ENCODE peak calls at places on chromosomes 3 and 15, in eight cellular contexts. N, X, B, W, O, L, I and Y are unnamed samples.

GRCh38 chr3:126351771-126352475 is 5.3 kb downstream of the KLF15 start:
- DNase-seq in L (no peak), B (peak), W (no peak), I (no peak), X (no peak), O (peak), N (no peak), Y (peak)

GRCh38 chr15:98734472-98735284 is 86.3 kb downstream of the IGF1R start:
- DNase-seq in O (no peak), B (no peak), N (no peak), X (no peak), I (no peak), W (no peak), L (no peak), Y (no peak)

GRCh38 chr3:146747051-146747450 is 141.9 kb upstream of the PLSCR5 start:
- DNase-seq in N (no peak), L (no peak), O (no peak), B (no peak), X (no peak), I (no peak), W (no peak), Y (no peak)

GRCh38 chr15:56715220-56715619 is 18.1 kb downstream of the ZNF280D start:
- DNase-seq in W (no peak), B (no peak), I (no peak), X (no peak), O (no peak), N (no peak), L (no peak), Y (no peak)

GRCh38 chr15:72722071-72722696 is 36.2 kb downstream of the BBS4 start:
- DNase-seq in O (peak), L (peak), X (peak), B (peak), W (peak), N (no peak), I (peak), Y (peak)

GRCh38 chr15:76963596-76963995 is 31.3 kb upstream of the PSTPIP1 start:
- DNase-seq in N (no peak), W (no peak), O (no peak), I (no peak), X (no peak), L (no peak), B (no peak), Y (no peak)

GRCh38 chr3:49265987-49266386 is 11.0 kb downstream of the C3orf62 start:
- DNase-seq in I (no peak), B (no peak), L (no peak), X (no peak), O (no peak), N (no peak), W (no peak), Y (no peak)

GRCh38 chr3:143329567-143330164 is 210.1 kb downstream of the CHST2 start:
- DNase-seq in L (no peak), N (no peak), I (no peak), B (no peak), W (no peak), X (no peak), O (no peak), Y (peak)

GRCh38 chr15:101121511-101122090 is 130.2 kb downstream of the CHSY1 start:
- DNase-seq in X (no peak), W (peak), B (peak), I (peak), L (peak), N (no peak), O (peak), Y (peak)

GRCh38 chr15:98776607-98777281 is 128.4 kb downstream of the IGF1R start:
- DNase-seq in B (peak), N (no peak), X (no peak), I (no peak), W (no peak), O (peak), L (no peak), Y (peak)

GRCh38 chr3:41961061-41961749 is 698 bp downstream of the ULK4 start:
- DNase-seq in W (peak), N (peak), X (peak), L (peak), I (peak), O (peak), B (peak), Y (peak)

GRCh38 chr3:159486580-159486979 is 502.1 kb upstream of the IL12A start:
- DNase-seq in O (no peak), B (no peak), I (no peak), W (no peak), L (peak), N (no peak), X (no peak), Y (no peak)

GRCh38 chr3:32276279-32276841 is 37.9 kb downstream of the CMTM8 start:
- DNase-seq in W (no peak), N (no peak), I (no peak), X (no peak), O (no peak), B (no peak), L (peak), Y (no peak)

GRCh38 chr3:138470687-138471086 is 36.3 kb downstream of the ESYT3 start:
- DNase-seq in O (no peak), L (no peak), I (no peak), X (no peak), W (no peak), N (no peak), B (peak), Y (no peak)

GRCh38 chr3:127162947-127163645 is 29.8 kb upstream of the PRR23E start:
- DNase-seq in O (no peak), X (no peak), I (no peak), W (no peak), L (no peak), N (no peak), B (no peak), Y (no peak)

GRCh38 chr3:137062250-137062649 is 104.5 kb downstream of the IL20RB start:
- DNase-seq in N (no peak), X (no peak), I (no peak), O (no peak), W (no peak), B (no peak), L (no peak), Y (no peak)

GRCh38 chr3:87307805-87308204 is 31.4 kb upstream of the POU1F1 start:
- DNase-seq in L (no peak), X (no peak), W (no peak), I (no peak), O (no peak), B (no peak), N (no peak), Y (no peak)

GRCh38 chr3:147514366-147514765 is 105.2 kb downstream of the ZIC1 start:
- DNase-seq in W (no peak), O (no peak), X (no peak), L (no peak), N (no peak), B (no peak), I (no peak), Y (no peak)

GRCh38 chr3:38541800-38542199 is 45.7 kb downstream of the EXOG start:
- DNase-seq in L (no peak), X (no peak), O (peak), I (no peak), W (no peak), N (no peak), B (no peak), Y (no peak)

GRCh38 chr15:49718846-49719245 is 98.0 kb downstream of the DTWD1 start:
- DNase-seq in L (no peak), W (no peak), B (no peak), I (no peak), O (no peak), N (no peak), X (no peak), Y (no peak)

GRCh38 chr15:48974865-48975264 is 11.1 kb upstream of the SHC4 start:
- DNase-seq in X (no peak), B (no peak), O (no peak), I (no peak), L (no peak), W (no peak), N (no peak), Y (no peak)

GRCh38 chr15:47968593-47968992 is 152.2 kb upstream of the SLC24A5 start:
- DNase-seq in I (no peak), L (no peak), N (no peak), X (no peak), B (no peak), W (no peak), O (no peak), Y (no peak)

GRCh38 chr15:96622714-96623113 is 292.2 kb downstream of the NR2F2 start:
- DNase-seq in N (no peak), B (no peak), I (no peak), O (no peak), L (no peak), X (no peak), W (no peak), Y (no peak)

GRCh38 chr3:146187334-146187950 is 26.5 kb upstream of the PLOD2 start:
- DNase-seq in L (peak), X (no peak), W (no peak), I (peak), N (no peak), B (no peak), O (no peak), Y (peak)

GRCh38 chr3:140334530-140334929 is 343.3 kb upstream of the TRIM42 start:
- DNase-seq in X (no peak), W (no peak), B (no peak), O (no peak), N (no peak), I (no peak), L (no peak), Y (no peak)

GRCh38 chr15:52745326-52746161 is 44.6 kb downstream of the ONECUT1 start:
- DNase-seq in O (no peak), N (no peak), I (no peak), B (no peak), X (no peak), L (no peak), W (no peak), Y (no peak)

GRCh38 chr3:124351430-124352142 is 359.7 kb upstream of the ROPN1 start:
- DNase-seq in B (no peak), X (peak), O (no peak), N (no peak), I (peak), W (no peak), L (peak), Y (peak)

GRCh38 chr3:180282386-180282785 is 245.6 kb upstream of the PEX5L start:
- DNase-seq in X (no peak), B (no peak), N (no peak), I (no peak), O (no peak), W (no peak), L (no peak), Y (no peak)

GRCh38 chr3:180283251-180283650 is 246.5 kb upstream of the PEX5L start:
- DNase-seq in X (no peak), O (no peak), L (no peak), B (no peak), I (no peak), N (no peak), W (no peak), Y (no peak)

GRCh38 chr3:180280601-180281000 is 243.9 kb upstream of the PEX5L start:
- DNase-seq in N (no peak), O (no peak), I (no peak), X (peak), W (no peak), B (no peak), L (no peak), Y (no peak)

GRCh38 chr3:180287703-180288102 is 251.0 kb upstream of the PEX5L start:
- DNase-seq in O (no peak), N (no peak), W (no peak), X (no peak), I (no peak), B (no peak), L (no peak), Y (no peak)

GRCh38 chr3:180284331-180285110 is 247.8 kb upstream of the PEX5L start:
- DNase-seq in I (no peak), W (no peak), X (no peak), N (no peak), L (no peak), B (no peak), O (no peak), Y (no peak)
- H3K27ac ChIP-seq in I (no peak), W (no peak), X (no peak), N (no peak), L (no peak), B (no peak), O (peak), Y (no peak)

GRCh38 chr15:58980351-58980939 is 7.0 kb upstream of the RNF111 start:
- DNase-seq in L (no peak), X (no peak), N (no peak), W (peak), I (no peak), B (no peak), O (no peak), Y (no peak)

GRCh38 chr15:58987501-58988010 is at the start of gene RNF111:
- DNase-seq in B (peak), L (peak), N (peak), W (peak), I (peak), X (peak), O (peak), Y (peak)

GRCh38 chr15:58987036-58987435 is 427 bp upstream of the RNF111 start:
- DNase-seq in X (no peak), B (no peak), O (no peak), W (no peak), N (no peak), L (no peak), I (no peak), Y (no peak)

GRCh38 chr15:58985443-58985842 is 2.0 kb upstream of the RNF111 start:
- DNase-seq in N (no peak), I (no peak), X (no peak), W (no peak), L (no peak), B (no peak), O (peak), Y (peak)

GRCh38 chr15:58981808-58982475 is 5.5 kb upstream of the RNF111 start:
- DNase-seq in L (no peak), O (no peak), I (no peak), B (no peak), W (peak), N (no peak), X (no peak), Y (no peak)
- H3K4me3 ChIP-seq in L (no peak), O (no peak), I (no peak), B (no peak), W (peak), N (no peak), X (no peak), Y (no peak)

DNA sequence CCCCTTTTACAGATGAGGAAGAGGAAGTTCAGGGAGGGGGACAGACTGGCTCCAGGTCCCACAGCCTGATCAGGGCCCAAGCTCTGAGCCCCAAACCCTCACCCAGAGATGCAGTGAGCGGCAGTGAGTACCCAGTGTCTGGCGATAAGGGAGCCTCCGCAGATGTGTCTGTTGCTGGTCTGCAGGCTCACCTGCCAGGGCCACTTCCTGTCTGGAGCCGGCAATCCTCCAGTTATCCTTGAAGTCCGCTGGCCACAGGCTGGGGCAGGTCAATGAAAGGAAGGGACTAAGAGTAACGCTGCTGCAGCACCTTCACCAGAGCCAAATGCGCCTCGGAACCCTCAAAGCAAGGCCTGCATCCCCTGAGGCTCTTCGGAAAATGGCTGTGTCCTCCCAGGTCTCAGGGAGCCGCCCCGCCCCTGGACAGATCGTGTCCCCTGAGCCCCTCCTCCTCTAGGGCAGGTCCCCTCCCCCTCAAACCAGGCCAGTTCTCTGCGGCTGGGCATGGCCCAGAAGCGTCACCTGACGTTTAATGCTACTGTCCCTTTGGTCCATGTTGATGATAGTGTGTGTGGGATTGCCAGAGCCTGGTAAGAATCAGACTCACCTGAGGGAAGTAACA is 51.5 kb downstream of the MYL3 start:
- DNase-seq in B (peak), O (no peak), L (peak), X (no peak), N (no peak), I (no peak), W (no peak), Y (no peak)
- H3K27ac ChIP-seq in B (no peak), O (peak), L (no peak), X (no peak), N (no peak), I (no peak), W (no peak), Y (no peak)

GRCh38 chr3:129187857-129188256 is 4.2 kb upstream of the CNBP start:
- DNase-seq in I (no peak), L (no peak), X (no peak), W (no peak), O (no peak), N (no peak), B (no peak), Y (no peak)
- H3K4me3 ChIP-seq in I (no peak), L (no peak), X (no peak), W (no peak), O (no peak), N (no peak), B (no peak), Y (no peak)

DNA sequence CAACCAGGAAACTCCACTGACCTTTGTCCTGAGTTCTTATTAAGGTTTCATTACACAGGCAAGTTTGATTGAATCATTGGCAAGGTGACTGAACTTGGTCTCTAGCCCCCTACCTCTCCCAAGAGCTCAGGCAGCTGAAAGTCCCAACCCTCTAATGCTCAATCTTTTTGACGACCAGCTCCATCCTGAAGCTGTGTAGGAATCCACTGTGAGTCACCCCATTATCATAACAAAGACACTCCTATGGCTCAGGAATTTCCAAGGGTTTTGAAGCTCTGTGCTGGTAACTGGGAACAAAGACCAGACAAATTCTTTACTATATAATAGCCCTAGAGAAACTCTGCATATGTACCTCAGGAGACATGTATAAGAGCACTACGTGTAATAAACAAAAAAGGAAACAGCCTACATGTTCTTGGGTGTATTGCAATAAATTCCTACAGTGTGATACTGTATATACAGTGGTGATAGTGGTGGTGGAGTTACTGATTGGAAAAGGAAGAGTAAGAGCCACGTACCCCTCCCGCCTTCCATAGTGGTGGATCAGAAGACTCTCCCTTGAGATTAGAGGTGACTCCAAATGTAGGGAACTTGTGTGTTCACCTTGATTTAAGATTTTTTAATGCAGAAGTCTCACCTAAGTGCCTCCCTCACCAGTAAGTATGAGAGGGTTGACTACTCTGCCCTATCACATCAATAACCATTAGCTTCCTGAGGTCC is 116.6 kb downstream of the ST8SIA2 start:
- DNase-seq in B (no peak), I (no peak), W (no peak), L (peak), X (no peak), O (no peak), N (no peak), Y (no peak)
- H3K27ac ChIP-seq in B (no peak), I (no peak), W (no peak), L (no peak), X (no peak), O (no peak), N (no peak), Y (no peak)

GRCh38 chr3:187939891-187940290 is 194.6 kb upstream of the BCL6 start:
- DNase-seq in N (no peak), L (no peak), I (no peak), B (no peak), X (no peak), O (no peak), W (no peak), Y (no peak)

GRCh38 chr3:187942658-187943241 is 197.5 kb upstream of the BCL6 start:
- DNase-seq in L (no peak), B (no peak), I (no peak), O (no peak), X (no peak), W (no peak), N (no peak), Y (no peak)

GRCh38 chr3:187943677-187944390 is 198.6 kb upstream of the BCL6 start:
- DNase-seq in W (no peak), O (no peak), N (no peak), B (no peak), L (peak), X (no peak), I (no peak), Y (no peak)

GRCh38 chr3:187941135-187941847 is 196.0 kb upstream of the BCL6 start:
- DNase-seq in W (no peak), B (no peak), I (no peak), L (no peak), N (no peak), O (no peak), X (no peak), Y (no peak)

DNA sequence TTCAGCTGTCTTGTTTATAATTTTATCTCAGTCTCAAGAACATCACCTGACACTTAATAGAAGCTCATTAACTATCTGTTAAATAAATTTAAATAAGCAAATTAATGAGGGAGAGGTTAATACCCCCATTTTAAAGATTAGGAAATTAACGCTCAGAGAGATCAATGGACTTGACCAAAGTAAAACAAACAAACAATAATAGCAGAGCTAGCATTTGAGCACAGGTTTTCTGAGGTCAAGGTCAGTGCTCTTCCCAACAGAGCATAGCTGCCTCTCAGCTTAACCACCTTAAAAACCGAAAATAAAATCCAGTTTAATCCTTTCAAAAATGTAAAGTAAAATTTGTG is 196.6 kb upstream of the BCL6 start:
- DNase-seq in X (no peak), N (no peak), O (no peak), I (no peak), B (no peak), W (no peak), L (no peak), Y (no peak)
- H3K4me3 ChIP-seq in X (no peak), N (no peak), O (no peak), I (no peak), B (no peak), W (no peak), L (no peak), Y (no peak)

GRCh38 chr15:41945221-41945620 is 27.1 kb downstream of the EHD4 start:
- DNase-seq in N (no peak), X (no peak), B (no peak), O (no peak), I (no peak), W (no peak), L (no peak), Y (no peak)

GRCh38 chr15:41943543-41944312 is 28.6 kb downstream of the EHD4 start:
- DNase-seq in N (no peak), I (no peak), B (no peak), W (no peak), X (no peak), O (no peak), L (no peak), Y (no peak)

GRCh38 chr15:41944313-41944940 is 27.9 kb downstream of the EHD4 start:
- DNase-seq in N (no peak), I (no peak), O (peak), L (peak), X (peak), B (no peak), W (no peak), Y (peak)

GRCh38 chr15:41941644-41942415 is 30.5 kb downstream of the EHD4 start:
- DNase-seq in W (no peak), N (no peak), I (no peak), O (no peak), X (no peak), L (no peak), B (no peak), Y (no peak)

GRCh38 chr15:41942886-41943285 is 29.5 kb downstream of the EHD4 start:
- DNase-seq in I (no peak), W (no peak), N (no peak), B (no peak), L (no peak), X (no peak), O (no peak), Y (peak)
- H3K27ac ChIP-seq in I (no peak), W (no peak), N (peak), B (no peak), L (no peak), X (peak), O (no peak), Y (no peak)

GRCh38 chr3:134934933-134935332 is 139.9 kb downstream of the EPHB1 start:
- DNase-seq in O (no peak), X (no peak), B (no peak), I (no peak), L (no peak), W (no peak), N (no peak), Y (no peak)
- H3K4me3 ChIP-seq in O (no peak), X (no peak), B (no peak), I (no peak), L (no peak), W (no peak), N (no peak), Y (no peak)